ENCODE peak calls at places on chromosomes 3 and 15, in nine cellular contexts. One of them, this sample, is unnamed.

GRCh38 chr3:141455603-141456327 is 31.1 kb upstream of the RASA2 start:
- DNase-seq in breast epithelium: no peak
- DNase-seq in A549: no peak
- DNase-seq in uterus: no peak
- DNase-seq in heart left ventricle: no peak
- DNase-seq in upper lobe of left lung: no peak
- DNase-seq in transverse colon: no peak
- DNase-seq in Peyer's patch: no peak
- DNase-seq in lower leg skin: no peak
- DNase-seq in this sample: no peak

GRCh38 chr3:37499061-37499785 is 324.8 kb upstream of the LRRFIP2 start:
- DNase-seq in breast epithelium: no peak
- DNase-seq in A549: no peak
- DNase-seq in uterus: no peak
- DNase-seq in heart left ventricle: no peak
- DNase-seq in upper lobe of left lung: no peak
- DNase-seq in transverse colon: no peak
- DNase-seq in Peyer's patch: no peak
- DNase-seq in lower leg skin: no peak
- DNase-seq in this sample: no peak

GRCh38 chr3:56869157-56869889 is 67.6 kb upstream of the ARHGEF3 start:
- DNase-seq in breast epithelium: no peak
- DNase-seq in A549: no peak
- DNase-seq in uterus: no peak
- DNase-seq in heart left ventricle: no peak
- DNase-seq in upper lobe of left lung: no peak
- DNase-seq in transverse colon: no peak
- DNase-seq in Peyer's patch: no peak
- DNase-seq in lower leg skin: no peak
- DNase-seq in this sample: no peak

GRCh38 chr15:94237903-94238302 is 6.5 kb downstream of the MCTP2 start:
- DNase-seq in breast epithelium: no peak
- DNase-seq in A549: no peak
- DNase-seq in uterus: no peak
- DNase-seq in heart left ventricle: no peak
- DNase-seq in upper lobe of left lung: no peak
- DNase-seq in transverse colon: no peak
- DNase-seq in Peyer's patch: no peak
- DNase-seq in lower leg skin: no peak
- DNase-seq in this sample: no peak

GRCh38 chr3:195893121-195893449 is 15.3 kb downstream of the TNK2 start:
- DNase-seq in breast epithelium: peak
- DNase-seq in A549: no peak
- DNase-seq in uterus: peak
- DNase-seq in heart left ventricle: peak
- DNase-seq in upper lobe of left lung: no peak
- DNase-seq in transverse colon: no peak
- DNase-seq in Peyer's patch: no peak
- DNase-seq in lower leg skin: no peak
- DNase-seq in this sample: no peak

GRCh38 chr15:90716317-90716975 is 700 bp upstream of the BLM start:
- DNase-seq in breast epithelium: no peak
- DNase-seq in A549: peak
- DNase-seq in uterus: no peak
- DNase-seq in heart left ventricle: no peak
- DNase-seq in upper lobe of left lung: no peak
- DNase-seq in transverse colon: no peak
- DNase-seq in Peyer's patch: no peak
- DNase-seq in lower leg skin: no peak
- DNase-seq in this sample: peak

GRCh38 chr15:68812069-68812468 is 8.6 kb downstream of the ANP32A start:
- DNase-seq in breast epithelium: peak
- DNase-seq in A549: no peak
- DNase-seq in uterus: no peak
- DNase-seq in heart left ventricle: no peak
- DNase-seq in upper lobe of left lung: no peak
- DNase-seq in transverse colon: no peak
- DNase-seq in Peyer's patch: no peak
- DNase-seq in lower leg skin: peak
- DNase-seq in this sample: no peak

GRCh38 chr3:130916507-130917167 is 22.8 kb downstream of the ATP2C1 start:
- DNase-seq in breast epithelium: no peak
- DNase-seq in A549: no peak
- DNase-seq in uterus: no peak
- DNase-seq in heart left ventricle: no peak
- DNase-seq in upper lobe of left lung: no peak
- DNase-seq in transverse colon: no peak
- DNase-seq in Peyer's patch: no peak
- DNase-seq in lower leg skin: no peak
- DNase-seq in this sample: no peak

GRCh38 chr15:27820232-27820631 is 278.9 kb downstream of the OCA2 start:
- DNase-seq in breast epithelium: no peak
- DNase-seq in A549: peak
- DNase-seq in uterus: no peak
- DNase-seq in heart left ventricle: no peak
- DNase-seq in upper lobe of left lung: no peak
- DNase-seq in transverse colon: no peak
- DNase-seq in Peyer's patch: no peak
- DNase-seq in lower leg skin: no peak
- DNase-seq in this sample: no peak

GRCh38 chr15:68930268-68931022 is at the start of gene SPESP1:
- DNase-seq in breast epithelium: peak
- DNase-seq in A549: no peak
- DNase-seq in uterus: peak
- DNase-seq in heart left ventricle: peak
- DNase-seq in upper lobe of left lung: peak
- DNase-seq in transverse colon: peak
- DNase-seq in Peyer's patch: peak
- DNase-seq in lower leg skin: peak
- DNase-seq in this sample: peak

GRCh38 chr3:48034000-48034516 is 17.8 kb upstream of the MAP4 start:
- DNase-seq in breast epithelium: no peak
- DNase-seq in A549: no peak
- DNase-seq in uterus: no peak
- DNase-seq in heart left ventricle: no peak
- DNase-seq in upper lobe of left lung: no peak
- DNase-seq in transverse colon: no peak
- DNase-seq in Peyer's patch: no peak
- DNase-seq in lower leg skin: no peak
- DNase-seq in this sample: no peak

GRCh38 chr3:47385007-47385406 is 4.2 kb downstream of the PTPN23 start:
- DNase-seq in breast epithelium: no peak
- DNase-seq in A549: no peak
- DNase-seq in uterus: no peak
- DNase-seq in heart left ventricle: no peak
- DNase-seq in upper lobe of left lung: peak
- DNase-seq in transverse colon: no peak
- DNase-seq in Peyer's patch: no peak
- DNase-seq in lower leg skin: no peak
- DNase-seq in this sample: no peak

GRCh38 chr3:44643024-44643423 is 5.5 kb upstream of the ZNF35 start:
- DNase-seq in breast epithelium: no peak
- DNase-seq in A549: no peak
- DNase-seq in uterus: no peak
- DNase-seq in heart left ventricle: no peak
- DNase-seq in upper lobe of left lung: no peak
- DNase-seq in transverse colon: no peak
- DNase-seq in Peyer's patch: no peak
- DNase-seq in lower leg skin: no peak
- DNase-seq in this sample: no peak

GRCh38 chr15:25725758-25726157 is 137.4 kb downstream of the ATP10A start:
- DNase-seq in breast epithelium: peak
- DNase-seq in A549: no peak
- DNase-seq in uterus: no peak
- DNase-seq in heart left ventricle: no peak
- DNase-seq in upper lobe of left lung: no peak
- DNase-seq in transverse colon: no peak
- DNase-seq in Peyer's patch: no peak
- DNase-seq in lower leg skin: no peak
- DNase-seq in this sample: no peak

GRCh38 chr3:23865595-23866396 is 51.0 kb downstream of the NKIRAS1 start:
- DNase-seq in breast epithelium: no peak
- DNase-seq in A549: peak
- DNase-seq in uterus: no peak
- DNase-seq in heart left ventricle: peak
- DNase-seq in upper lobe of left lung: no peak
- DNase-seq in transverse colon: peak
- DNase-seq in Peyer's patch: no peak
- DNase-seq in lower leg skin: no peak
- DNase-seq in this sample: no peak

GRCh38 chr3:210649-211048 is 14.1 kb downstream of the CHL1 start:
- DNase-seq in breast epithelium: no peak
- DNase-seq in A549: no peak
- DNase-seq in uterus: no peak
- DNase-seq in heart left ventricle: no peak
- DNase-seq in upper lobe of left lung: no peak
- DNase-seq in transverse colon: no peak
- DNase-seq in Peyer's patch: no peak
- DNase-seq in lower leg skin: no peak
- DNase-seq in this sample: no peak

GRCh38 chr3:67699877-67700276 is 45.5 kb upstream of the SUCLG2 start:
- DNase-seq in breast epithelium: no peak
- DNase-seq in A549: no peak
- DNase-seq in uterus: no peak
- DNase-seq in heart left ventricle: no peak
- DNase-seq in upper lobe of left lung: no peak
- DNase-seq in transverse colon: no peak
- DNase-seq in Peyer's patch: no peak
- DNase-seq in lower leg skin: no peak
- DNase-seq in this sample: no peak

GRCh38 chr3:188151438-188151837 is 2.5 kb upstream of the LPP start:
- DNase-seq in breast epithelium: no peak
- DNase-seq in A549: no peak
- DNase-seq in uterus: no peak
- DNase-seq in heart left ventricle: no peak
- DNase-seq in upper lobe of left lung: no peak
- DNase-seq in transverse colon: no peak
- DNase-seq in Peyer's patch: no peak
- DNase-seq in lower leg skin: no peak
- DNase-seq in this sample: no peak

GRCh38 chr3:4466783-4467521 is at the start of gene SUMF1:
- DNase-seq in breast epithelium: peak
- DNase-seq in A549: peak
- DNase-seq in uterus: peak
- DNase-seq in heart left ventricle: peak
- DNase-seq in upper lobe of left lung: peak
- DNase-seq in transverse colon: peak
- DNase-seq in Peyer's patch: peak
- DNase-seq in lower leg skin: peak
- DNase-seq in this sample: peak
- TF ChIP-seq POLR2A in breast epithelium: no peak
- TF ChIP-seq POLR2A in A549: peak
- TF ChIP-seq POLR2A in uterus: peak
- TF ChIP-seq POLR2A in heart left ventricle: peak
- TF ChIP-seq POLR2A in upper lobe of left lung: no peak
- TF ChIP-seq POLR2A in transverse colon: peak
- TF ChIP-seq POLR2A in Peyer's patch: peak
- TF ChIP-seq POLR2A in lower leg skin: no peak
- TF ChIP-seq POLR2A in this sample: peak

GRCh38 chr15:49174902-49175301 is 4.9 kb downstream of the GALK2 start:
- DNase-seq in breast epithelium: no peak
- DNase-seq in A549: no peak
- DNase-seq in uterus: no peak
- DNase-seq in heart left ventricle: no peak
- DNase-seq in upper lobe of left lung: no peak
- DNase-seq in transverse colon: no peak
- DNase-seq in Peyer's patch: no peak
- DNase-seq in lower leg skin: no peak
- DNase-seq in this sample: peak

GRCh38 chr15:49168026-49168425 is 2.0 kb upstream of the GALK2 start:
- DNase-seq in breast epithelium: no peak
- DNase-seq in A549: no peak
- DNase-seq in uterus: no peak
- DNase-seq in heart left ventricle: no peak
- DNase-seq in upper lobe of left lung: no peak
- DNase-seq in transverse colon: no peak
- DNase-seq in Peyer's patch: no peak
- DNase-seq in lower leg skin: no peak
- DNase-seq in this sample: no peak

GRCh38 chr15:49164865-49165264 is 5.2 kb upstream of the GALK2 start:
- DNase-seq in breast epithelium: no peak
- DNase-seq in A549: no peak
- DNase-seq in uterus: no peak
- DNase-seq in heart left ventricle: no peak
- DNase-seq in upper lobe of left lung: no peak
- DNase-seq in transverse colon: no peak
- DNase-seq in Peyer's patch: no peak
- DNase-seq in lower leg skin: no peak
- DNase-seq in this sample: no peak

GRCh38 chr15:49171790-49172189 is 1.7 kb downstream of the GALK2 start:
- DNase-seq in breast epithelium: no peak
- DNase-seq in A549: no peak
- DNase-seq in uterus: no peak
- DNase-seq in heart left ventricle: no peak
- DNase-seq in upper lobe of left lung: no peak
- DNase-seq in transverse colon: no peak
- DNase-seq in Peyer's patch: no peak
- DNase-seq in lower leg skin: no peak
- DNase-seq in this sample: no peak

GRCh38 chr15:49169880-49170597 is at the start of gene GALK2:
- DNase-seq in breast epithelium: peak
- DNase-seq in A549: peak
- DNase-seq in uterus: peak
- DNase-seq in heart left ventricle: peak
- DNase-seq in upper lobe of left lung: peak
- DNase-seq in transverse colon: peak
- DNase-seq in Peyer's patch: peak
- DNase-seq in lower leg skin: peak
- DNase-seq in this sample: peak
- TF ChIP-seq POLR2A in breast epithelium: no peak
- TF ChIP-seq POLR2A in A549: peak
- TF ChIP-seq POLR2A in uterus: peak
- TF ChIP-seq POLR2A in heart left ventricle: peak
- TF ChIP-seq POLR2A in upper lobe of left lung: peak
- TF ChIP-seq POLR2A in transverse colon: peak
- TF ChIP-seq POLR2A in Peyer's patch: peak
- TF ChIP-seq POLR2A in lower leg skin: peak
- TF ChIP-seq POLR2A in this sample: peak

GRCh38 chr3:16510620-16511319 is 2.7 kb downstream of the RFTN1 start:
- DNase-seq in breast epithelium: no peak
- DNase-seq in A549: no peak
- DNase-seq in uterus: no peak
- DNase-seq in heart left ventricle: no peak
- DNase-seq in upper lobe of left lung: no peak
- DNase-seq in transverse colon: no peak
- DNase-seq in Peyer's patch: no peak
- DNase-seq in lower leg skin: no peak
- DNase-seq in this sample: no peak
- TF ChIP-seq POLR2A in breast epithelium: no peak
- TF ChIP-seq POLR2A in A549: no peak
- TF ChIP-seq POLR2A in uterus: no peak
- TF ChIP-seq POLR2A in heart left ventricle: no peak
- TF ChIP-seq POLR2A in upper lobe of left lung: no peak
- TF ChIP-seq POLR2A in transverse colon: no peak
- TF ChIP-seq POLR2A in Peyer's patch: no peak
- TF ChIP-seq POLR2A in lower leg skin: no peak
- TF ChIP-seq POLR2A in this sample: no peak

GRCh38 chr3:120558784-120559227 is 37.3 kb upstream of the NDUFB4 start:
- DNase-seq in breast epithelium: peak
- DNase-seq in A549: peak
- DNase-seq in uterus: peak
- DNase-seq in heart left ventricle: peak
- DNase-seq in upper lobe of left lung: peak
- DNase-seq in transverse colon: peak
- DNase-seq in Peyer's patch: peak
- DNase-seq in lower leg skin: peak
- DNase-seq in this sample: peak
- TF ChIP-seq POLR2A in breast epithelium: no peak
- TF ChIP-seq POLR2A in A549: no peak
- TF ChIP-seq POLR2A in uterus: no peak
- TF ChIP-seq POLR2A in heart left ventricle: peak
- TF ChIP-seq POLR2A in upper lobe of left lung: no peak
- TF ChIP-seq POLR2A in transverse colon: no peak
- TF ChIP-seq POLR2A in Peyer's patch: no peak
- TF ChIP-seq POLR2A in lower leg skin: no peak
- TF ChIP-seq POLR2A in this sample: peak

This sample was measured in erythroblast.